ENCODE peak calls at places on chromosomes 3 and 15, in six cellular contexts. W is suprapubic skin, F is GM23248, I is cardiac muscle cell, B is PC-3, T is keratinocyte. A is an unnamed sample. For H3K27me3, the result is how much of the 10 kb centered on the place peaks cover.

GRCh38 chr3:40827942-40828688 is 303.4 kb downstream of the ZNF621 start:
- DNase-seq in W (peak), F (peak), I (peak), B (peak), T (no peak), A (no peak)

GRCh38 chr3:62833538-62833937 is 41.7 kb downstream of the CADPS start:
- DNase-seq in W (no peak), F (peak), I (peak), B (no peak), T (no peak), A (no peak)

GRCh38 chr15:48582472-48583235 is 62.9 kb downstream of the FBN1 start:
- DNase-seq in W (no peak), F (peak), I (no peak), B (no peak), T (no peak), A (no peak)

GRCh38 chr3:45010718-45011355 is 15.3 kb upstream of the CLEC3B start:
- DNase-seq in W (no peak), F (peak), I (no peak), B (no peak), T (peak), A (no peak)

GRCh38 chr3:141686477-141687280 is 51.4 kb upstream of the RNF7 start:
- DNase-seq in W (peak), F (peak), I (no peak), B (peak), T (no peak), A (no peak)

GRCh38 chr3:53846134-53846850 is at the start of the genes CHDH and IL17RB:
- DNase-seq in W (no peak), F (peak), I (peak), B (peak), T (no peak), A (no peak)

GRCh38 chr3:64359735-64360134 is 134.5 kb upstream of the PRICKLE2 start:
- DNase-seq in W (no peak), F (no peak), I (no peak), B (no peak), T (no peak), A (peak)

GRCh38 chr15:64895285-64896065 is 16.2 kb upstream of the ANKDD1A start:
- DNase-seq in W (no peak), F (peak), I (no peak), B (no peak), T (no peak), A (no peak)

GRCh38 chr15:68921926-68922325 is 8.4 kb upstream of the SPESP1 start:
- DNase-seq in W (no peak), F (peak), I (no peak), B (peak), T (no peak), A (no peak)
- H3K27me3 ChIP-seq in W (under half), F (under half), I (under half), B (under half), T (under half), A (under half)

GRCh38 chr3:129602730-129603560 is 3.5 kb downstream of the PLXND1 start:
- DNase-seq in W (peak), F (peak), I (peak), B (peak), T (no peak), A (no peak)
- H3K4me3 ChIP-seq in W (peak), F (peak), I (no peak), B (no peak), T (no peak), A (peak)

DNA sequence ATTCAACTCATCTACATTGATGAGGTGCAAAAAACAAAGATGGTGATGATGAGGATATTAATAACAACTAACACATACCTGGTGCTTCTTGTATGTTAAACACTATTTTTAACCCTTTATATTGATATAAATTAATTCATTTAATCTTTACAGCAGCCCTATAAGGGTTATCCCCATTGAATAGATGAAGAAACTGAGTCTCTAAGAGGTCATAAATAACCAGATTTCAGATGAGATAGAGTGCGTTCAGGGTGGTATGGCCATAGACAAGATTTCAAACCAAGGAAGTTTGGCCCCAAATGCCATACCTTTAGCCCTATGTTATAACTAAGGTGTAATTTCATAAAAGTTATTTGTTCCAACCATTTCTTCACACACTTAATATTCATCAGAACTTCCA is 82.6 kb downstream of the CMSS1 start:
- DNase-seq in W (no peak), F (no peak), I (no peak), B (no peak), T (no peak), A (no peak)
- H3K27ac ChIP-seq in W (no peak), F (peak), I (no peak), B (peak), T (peak), A (no peak)

GRCh38 chr15:74259324-74259712 is 23.2 kb downstream of the CCDC33 start:
- DNase-seq in W (no peak), F (no peak), I (peak), B (no peak), T (no peak), A (no peak)
- H3K27me3 ChIP-seq in W (half or more), F (under half), I (under half), B (under half), T (under half), A (under half)

DNA sequence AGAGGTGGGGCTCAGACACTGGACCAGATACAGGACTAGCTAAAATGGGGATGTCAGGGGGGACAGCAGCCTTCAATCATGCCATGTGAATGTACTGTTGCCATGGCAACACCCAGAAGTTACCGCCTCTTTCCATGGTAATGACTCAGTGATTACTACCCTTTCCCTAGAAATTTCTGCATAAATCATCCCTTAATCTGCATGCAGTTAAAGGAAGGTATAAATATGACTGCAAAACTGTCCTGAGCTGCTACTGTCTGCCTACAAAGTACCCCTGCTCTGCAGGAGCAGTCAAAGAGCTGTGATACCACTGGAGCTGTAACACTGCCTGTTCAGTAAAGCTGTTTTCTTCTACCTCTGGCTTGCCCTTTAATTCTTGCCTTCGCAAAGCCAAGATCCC is 168.2 kb downstream of the PEAK1 start:
- DNase-seq in W (no peak), F (peak), I (no peak), B (peak), T (no peak), A (no peak)
- H3K4me3 ChIP-seq in W (no peak), F (no peak), I (no peak), B (no peak), T (no peak), A (no peak)